ENCODE peak calls at places on chromosomes 13 and 19, in five cellular contexts. P, N, T, Q and D are unnamed samples.

GRCh38 chr13:39789451-39789850 is 134.0 kb downstream of the COG6 start:
- ATAC-seq in P (no peak), N (no peak), T (no peak), Q (no peak), D (no peak)

GRCh38 chr19:16957151-16957662 is 68.4 kb downstream of the F2RL3 start:
- ATAC-seq in N (no peak), P (no peak), Q (peak; percentile 76), T (no peak), D (no peak)

GRCh38 chr19:38277969-38278680 is 13.8 kb downstream of the SPINT2 start:
- ATAC-seq in T (peak; percentile 8), Q (peak; percentile 85), N (no peak), P (no peak), D (no peak)

GRCh38 chr19:40989453-40989852 is 1.6 kb upstream of the CYP2B6 start:
- ATAC-seq in P (no peak), Q (no peak), N (no peak), T (no peak), D (no peak)

GRCh38 chr19:28710278-28710677 is 502.7 kb downstream of the UQCRFS1 start:
- ATAC-seq in P (no peak), T (peak; percentile 76), Q (no peak), N (no peak), D (no peak)

GRCh38 chr13:36357692-36358091 is 11.5 kb upstream of the SPART start:
- ATAC-seq in T (no peak), Q (peak; percentile 84), N (no peak), P (no peak), D (no peak)

GRCh38 chr19:12796146-12797071 is 5.1 kb downstream of the JUNB start:
- ATAC-seq in Q (peak; percentile 26), T (peak; percentile 47), N (no peak), P (peak; percentile 9), D (no peak)

GRCh38 chr19:12364391-12365093 is 941 bp downstream of the ZNF442 start:
- ATAC-seq in P (no peak), N (no peak), Q (peak; percentile 3), T (no peak), D (no peak)

GRCh38 chr13:30526612-30527217 is 61.0 kb upstream of the HMGB1 start:
- ATAC-seq in T (no peak), Q (no peak), P (no peak), N (no peak), D (no peak)

GRCh38 chr19:1882089-1882785 is 3.1 kb downstream of the ABHD17A start:
- ATAC-seq in N (peak; percentile 47), Q (no peak), P (peak; percentile 37), T (no peak), D (peak; percentile 42)

GRCh38 chr19:56404705-56405056 is 549 bp downstream of the ZNF583 start:
- ATAC-seq in Q (no peak), P (no peak), N (peak; percentile 1), T (no peak), D (no peak)

GRCh38 chr19:33096005-33096404 is 15.0 kb downstream of the GPATCH1 start:
- ATAC-seq in T (no peak), N (no peak), Q (no peak), P (no peak), D (no peak)

GRCh38 chr13:98473135-98473791 is 103.6 kb downstream of the STK24 start:
- ATAC-seq in T (no peak), P (no peak), Q (peak; percentile 47), N (no peak), D (no peak)

GRCh38 chr19:14515501-14516047 is 2.6 kb downstream of the DNAJB1 start:
- ATAC-seq in Q (no peak), T (no peak), N (no peak), P (no peak), D (no peak)

GRCh38 chr13:90414691-90415596 is 932.5 kb upstream of the MIR17HG start:
- ATAC-seq in Q (no peak), N (no peak), T (peak; percentile 84), P (no peak), D (no peak)

GRCh38 chr13:94168784-94169512 is 310.5 kb downstream of the DCT start:
- ATAC-seq in P (no peak), Q (peak; percentile 71), T (no peak), N (no peak), D (no peak)

GRCh38 chr19:51123381-51124186 is 1.1 kb upstream of the SIGLEC9 start:
- ATAC-seq in T (no peak), P (peak; percentile 52), Q (peak; percentile 57), N (no peak), D (no peak)

GRCh38 chr13:19634129-19634740 is 776 bp downstream of the MPHOSPH8 start:
- ATAC-seq in T (peak; percentile 41), Q (peak; percentile 73), P (peak; percentile 6), N (no peak), D (peak; percentile 41)

GRCh38 chr13:40189426-40189825 is 477.0 kb downstream of the FOXO1 start:
- ATAC-seq in N (peak; percentile 69), T (no peak), Q (no peak), P (peak; percentile 16), D (no peak)

GRCh38 chr13:95706356-95706755 is 29.4 kb downstream of the DNAJC3 start:
- ATAC-seq in Q (no peak), T (no peak), P (no peak), N (no peak), D (no peak)

GRCh38 chr19:15641901-15642491 is 1.3 kb downstream of the CYP4F3 start:
- ATAC-seq in T (no peak), Q (no peak), P (no peak), N (peak; percentile 11), D (peak; percentile 86)

GRCh38 chr13:83153833-83154232 is 728.4 kb downstream of the SLITRK1 start:
- ATAC-seq in Q (no peak), T (no peak), P (no peak), N (no peak), D (no peak)

GRCh38 chr13:48570225-48570828 is 37.4 kb upstream of the RCBTB2 start:
- ATAC-seq in P (no peak), T (no peak), Q (peak; percentile 14), N (no peak), D (no peak)

GRCh38 chr13:107860284-107860683 is 355.1 kb downstream of the LIG4 start:
- ATAC-seq in T (no peak), Q (no peak), N (no peak), P (no peak), D (no peak)

GRCh38 chr19:56705939-56706338 is 34.4 kb upstream of the ZNF835 start:
- ATAC-seq in Q (no peak), N (no peak), P (no peak), T (no peak), D (no peak)

GRCh38 chr19:6728346-6728745 is 7.9 kb upstream of the C3 start:
- ATAC-seq in N (no peak), Q (peak; percentile 37), T (no peak), P (no peak), D (peak; percentile 65)

GRCh38 chr19:5933391-5933998 is 19.4 kb downstream of the CAPS start:
- ATAC-seq in P (no peak), N (no peak), T (no peak), Q (no peak), D (no peak)

GRCh38 chr13:99564389-99564788 is 63.1 kb downstream of the TM9SF2 start:
- ATAC-seq in Q (no peak), P (no peak), T (no peak), N (no peak), D (no peak)

GRCh38 chr13:32147193-32147592 is 115.6 kb downstream of the FRY start:
- ATAC-seq in Q (no peak), N (no peak), T (no peak), P (no peak), D (no peak)

GRCh38 chr13:27425151-27425917 is 915 bp downstream of the GTF3A start:
- ATAC-seq in Q (no peak), N (no peak), P (no peak), T (peak; percentile 2), D (peak; percentile 6)

GRCh38 chr19:36169084-36169760 is 17.0 kb upstream of the COX7A1 start:
- ATAC-seq in T (no peak), Q (peak; percentile 53), P (no peak), N (no peak), D (no peak)